ENCODE peak calls at places on chromosomes 6 and 20, in nine cellular contexts. D, C, H, V, K, J, U, Z and W are unnamed samples.

GRCh38 chr20:8670900-8671229 is 398.0 kb upstream of the PLCB4 start:
- DNase-seq in H (no peak), U (no peak), Z (no peak), C (no peak), V (no peak), J (no peak), D (no peak), K (no peak), W (no peak)

GRCh38 chr6:169847773-169848380 is 96.5 kb downstream of the ERMARD start:
- DNase-seq in U (no peak), J (no peak), D (peak; percentile 4), Z (no peak), K (no peak), V (no peak), H (no peak), C (no peak), W (no peak)

GRCh38 chr20:50215101-50215500 is 24.5 kb downstream of the CEBPB start:
- DNase-seq in K (no peak), D (no peak), U (no peak), J (no peak), C (no peak), H (peak; percentile 29), Z (peak; percentile 64), V (no peak), W (no peak)

GRCh38 chr6:131862486-131862885 is 54.7 kb downstream of the ENPP1 start:
- DNase-seq in U (no peak), K (no peak), H (no peak), J (no peak), D (no peak), C (no peak), V (no peak), Z (no peak), W (no peak)

GRCh38 chr6:91081452-91082067 is 494.7 kb upstream of the MAP3K7 start:
- DNase-seq in H (peak; percentile 69), Z (peak; percentile 55), J (no peak), K (no peak), V (no peak), U (no peak), C (peak; percentile 71), D (no peak), W (no peak)

GRCh38 chr20:48002517-48002970 is 217.3 kb upstream of the SULF2 start:
- DNase-seq in H (no peak), K (no peak), Z (no peak), C (no peak), J (no peak), D (no peak), V (no peak), U (no peak), W (no peak)

GRCh38 chr20:22583773-22584629 is at the start of gene FOXA2:
- DNase-seq in K (no peak), C (peak; percentile 61), U (no peak), H (peak; percentile 10), J (no peak), V (no peak), Z (no peak), D (no peak), W (no peak)

GRCh38 chr6:87431263-87431662 is 23.5 kb downstream of the CFAP206 start:
- DNase-seq in D (no peak), C (no peak), J (no peak), K (no peak), H (no peak), V (no peak), Z (no peak), U (no peak), W (no peak)

GRCh38 chr6:22845467-22845866 is 276.1 kb downstream of the HDGFL1 start:
- DNase-seq in Z (no peak), K (no peak), H (no peak), D (no peak), C (no peak), V (no peak), J (no peak), U (no peak), W (no peak)

GRCh38 chr6:4358414-4359107 is 223.2 kb upstream of the ECI2 start:
- DNase-seq in U (peak; percentile 97), Z (peak; percentile 100), H (no peak), V (peak; percentile 87), J (peak; percentile 71), K (no peak), D (peak; percentile 95), C (peak; percentile 24), W (no peak)

GRCh38 chr6:87718662-87719433 is 16.8 kb upstream of the AKIRIN2 start:
- DNase-seq in C (no peak), Z (no peak), K (no peak), H (no peak), V (no peak), D (no peak), U (no peak), J (no peak), W (no peak)

GRCh38 chr20:4160761-4161305 is 145.5 kb upstream of the RNF24 start:
- DNase-seq in Z (peak; percentile 69), D (no peak), K (no peak), V (no peak), H (peak; percentile 64), C (peak; percentile 67), U (no peak), J (peak; percentile 70), W (no peak)

GRCh38 chr6:378958-379366 is 12.6 kb upstream of the IRF4 start:
- DNase-seq in J (peak; percentile 25), H (no peak), V (no peak), U (peak; percentile 45), K (no peak), D (no peak), Z (no peak), C (no peak), W (no peak)

GRCh38 chr6:121651420-121651819 is 216.0 kb downstream of the GJA1 start:
- DNase-seq in J (no peak), C (no peak), K (no peak), D (no peak), U (no peak), Z (peak; percentile 37), V (no peak), H (no peak), W (peak; percentile 77)

GRCh38 chr6:84504025-84504424 is 260.4 kb downstream of the TBX18 start:
- DNase-seq in U (no peak), J (no peak), V (no peak), K (no peak), H (no peak), Z (no peak), C (no peak), D (no peak), W (no peak)

GRCh38 chr6:63066053-63066704 is 145.1 kb upstream of the FKBP1C start:
- DNase-seq in D (no peak), C (no peak), K (no peak), Z (no peak), U (no peak), J (no peak), H (peak; percentile 5), V (no peak), W (no peak)

GRCh38 chr6:122388945-122389344 is 10.5 kb upstream of the HSF2 start:
- DNase-seq in H (no peak), U (no peak), C (no peak), J (no peak), D (no peak), V (no peak), K (no peak), Z (no peak), W (no peak)

GRCh38 chr6:40540790-40541189 is 46.4 kb downstream of the LRFN2 start:
- DNase-seq in K (no peak), D (no peak), V (no peak), H (no peak), Z (no peak), J (no peak), U (no peak), C (no peak), W (no peak)

GRCh38 chr6:92132957-92133356 is 1286.4 kb downstream of the EPHA7 start:
- DNase-seq in J (no peak), V (no peak), Z (no peak), H (no peak), K (no peak), C (no peak), D (no peak), U (no peak), W (no peak)

GRCh38 chr6:130406935-130407532 is 41.2 kb downstream of the TMEM200A start:
- DNase-seq in U (no peak), Z (no peak), D (no peak), J (no peak), C (no peak), V (no peak), H (no peak), K (no peak), W (no peak)

GRCh38 chr20:18166241-18166881 is 28.7 kb downstream of the KAT14 start:
- DNase-seq in K (no peak), J (no peak), V (no peak), U (no peak), H (no peak), D (no peak), Z (no peak), C (no peak), W (no peak)
- H3K27ac ChIP-seq in K (no peak overlapping the region), J (no peak overlapping the region), V (no peak overlapping the region), U (no peak overlapping the region), H (no peak overlapping the region), D (no peak overlapping the region), Z (no peak overlapping the region), C (peak overlapping the region; percentile 55), W (no peak overlapping the region)

GRCh38 chr6:56246941-56247653 is at the start of gene COL21A1:
- DNase-seq in Z (peak; percentile 33), U (peak; percentile 58), J (peak; percentile 62), D (peak; percentile 64), K (no peak), H (peak; percentile 76), V (peak; percentile 70), C (peak; percentile 89), W (no peak)
- H3K4me3 ChIP-seq in Z (peak within 1 kb of the TSS; percentile 60), U (peak within 1 kb of the TSS; percentile 63), J (peak within 1 kb of the TSS; percentile 54), D (peak within 1 kb of the TSS; percentile 55), K (no peak within 1 kb of the TSS), H (peak within 1 kb of the TSS; percentile 35), V (peak within 1 kb of the TSS; percentile 48), C (peak within 1 kb of the TSS; percentile 55), W (no peak within 1 kb of the TSS)

DNA sequence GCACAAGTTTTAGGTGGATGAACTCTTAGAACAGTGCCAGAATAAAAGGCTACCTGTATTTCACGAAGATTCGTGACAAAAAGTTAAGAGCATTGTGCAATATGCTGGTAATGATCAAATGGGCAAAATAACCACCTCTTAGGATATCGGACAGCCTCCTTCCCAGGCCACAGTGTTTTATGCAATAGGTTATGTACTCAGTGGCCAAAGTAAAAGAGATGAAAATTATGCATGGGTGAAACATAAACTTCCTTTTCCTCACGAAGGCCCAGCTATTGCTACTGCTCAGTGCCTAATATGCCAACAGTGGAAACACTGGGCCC is 153.6 kb upstream of the SIM1 start:
- DNase-seq in U (no peak), K (no peak), V (no peak), Z (no peak), H (no peak), J (no peak), C (no peak), D (no peak), W (no peak)
- H3K27ac ChIP-seq in U (no peak overlapping the region), K (no peak overlapping the region), V (no peak overlapping the region), Z (no peak overlapping the region), H (no peak overlapping the region), J (no peak overlapping the region), C (no peak overlapping the region), D (no peak overlapping the region), W (no peak overlapping the region)

DNA sequence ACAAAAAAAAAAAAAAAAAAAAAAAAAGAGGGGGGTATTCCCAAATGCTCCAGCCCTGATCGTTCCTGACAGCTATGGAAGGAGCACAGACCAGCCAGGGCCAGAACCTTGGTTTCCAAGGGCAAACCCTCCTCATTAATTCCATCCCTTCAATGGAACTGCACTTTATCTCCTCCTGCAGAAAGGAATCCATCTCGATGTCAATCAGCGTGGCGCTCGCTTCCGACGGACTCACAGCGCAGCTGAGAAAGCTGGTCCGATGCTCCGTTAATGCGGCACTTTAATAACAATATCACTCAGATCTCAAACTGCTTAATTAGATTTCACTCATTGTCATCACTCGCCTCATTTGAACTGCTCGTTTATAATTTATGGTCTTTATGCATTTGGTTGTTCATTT is 152.9 kb downstream of the ANKRD60 start:
- DNase-seq in V (no peak), D (no peak), J (no peak), H (no peak), C (no peak), Z (no peak), U (no peak), K (no peak), W (no peak)
- H3K4me3 ChIP-seq in V (no peak overlapping the region), D (no peak overlapping the region), J (no peak overlapping the region), H (no peak overlapping the region), C (no peak overlapping the region), Z (no peak overlapping the region), U (no peak overlapping the region), K (no peak overlapping the region), W (no peak overlapping the region)